ENCODE peak calls at places on chromosomes 2 and 18, in six cellular contexts. A is activated CD4-positive, alpha-beta T cell treated with anti-CD3 and anti-CD28 coated beads, Interleukin-2, amount 10 ng/mL, durations not matched to agents 7 days and 5 days; Z is immature natural killer cell; J is upper lobe of right lung; M is effector memory CD8-positive, alpha-beta T cell; U is HuH-7. W is an unnamed sample.

GRCh38 chr2:134491796-134492441 is 226.9 kb downstream of the TMEM163 start:
- DNase-seq in A (no peak), M (no peak), J (no peak), Z (no peak), U (no peak), W (no peak)

GRCh38 chr2:176082885-176083731 is 654 bp downstream of the EVX2 start:
- DNase-seq in M (no peak), U (no peak), A (no peak), Z (no peak), J (no peak), W (no peak)

GRCh38 chr2:232889876-232890401 is 19.9 kb downstream of the SNORC start:
- DNase-seq in Z (no peak), J (peak), U (no peak), M (no peak), A (no peak), W (peak)

GRCh38 chr18:42192251-42193248 is 237.5 kb downstream of the PIK3C3 start:
- DNase-seq in J (no peak), A (no peak), M (no peak), Z (no peak), U (no peak), W (no peak)

GRCh38 chr2:217645891-217646290 is 356.9 kb downstream of the TNS1 start:
- DNase-seq in Z (no peak), U (no peak), J (no peak), A (no peak), M (no peak), W (no peak)

GRCh38 chr2:9753665-9754531 is 89.4 kb upstream of the TAF1B start:
- DNase-seq in J (peak), U (no peak), M (peak), Z (peak), A (peak), W (no peak)

GRCh38 chr2:191864623-191865521 is 18.0 kb upstream of the CAVIN2 start:
- DNase-seq in A (no peak), Z (no peak), M (no peak), J (no peak), U (no peak), W (no peak)

GRCh38 chr2:172404824-172405223 is 22.6 kb upstream of the ITGA6 start:
- DNase-seq in U (no peak), Z (no peak), A (no peak), J (no peak), M (no peak), W (no peak)

GRCh38 chr2:3110555-3110954 is 267.1 kb downstream of the EIPR1 start:
- DNase-seq in U (no peak), Z (no peak), M (no peak), J (no peak), A (no peak), W (no peak)

GRCh38 chr2:189534854-189535253 is 45.7 kb downstream of the SLC40A1 start:
- DNase-seq in J (no peak), A (no peak), M (no peak), U (no peak), Z (no peak), W (no peak)

GRCh38 chr2:196335238-196335637 is 163.9 kb upstream of the STK17B start:
- DNase-seq in M (no peak), U (no peak), Z (no peak), J (no peak), A (no peak), W (no peak)

GRCh38 chr2:169768262-169768995 is 30.2 kb upstream of the SSB start:
- DNase-seq in Z (peak), M (peak), J (peak), U (no peak), A (peak), W (peak)

GRCh38 chr2:158993721-158994587 is 25.5 kb downstream of the TANC1 start:
- DNase-seq in A (no peak), M (no peak), U (no peak), J (no peak), Z (no peak), W (no peak)

GRCh38 chr18:58997811-58998337 is 133.2 kb downstream of the ZNF532 start:
- DNase-seq in Z (no peak), U (no peak), M (no peak), A (no peak), J (no peak), W (no peak)

GRCh38 chr18:70469916-70470315 is 181.1 kb downstream of the SOCS6 start:
- DNase-seq in J (no peak), M (no peak), Z (no peak), A (no peak), U (no peak), W (no peak)

GRCh38 chr18:13366131-13366530 is 147.6 kb downstream of the LDLRAD4 start:
- DNase-seq in M (no peak), J (no peak), Z (no peak), U (no peak), A (no peak), W (no peak)

GRCh38 chr2:129499747-129500146 is 479.7 kb upstream of the RAB6C start:
- DNase-seq in A (no peak), J (no peak), M (no peak), Z (no peak), U (no peak), W (no peak)

GRCh38 chr2:222938327-222938726 is 77.5 kb downstream of the ACSL3 start:
- DNase-seq in A (no peak), Z (no peak), M (no peak), J (no peak), U (no peak), W (no peak)

GRCh38 chr18:46668135-46668534 is 11.1 kb upstream of the LOXHD1 start:
- DNase-seq in Z (no peak), A (no peak), J (no peak), U (no peak), M (no peak), W (peak)

GRCh38 chr2:169871994-169872393 is 44.7 kb downstream of the UBR3 start:
- DNase-seq in U (no peak), A (no peak), Z (no peak), M (no peak), J (no peak), W (no peak)

GRCh38 chr18:40985441-40985840 is 969.6 kb upstream of the PIK3C3 start:
- DNase-seq in A (no peak), Z (no peak), U (no peak), J (no peak), M (no peak), W (no peak)

GRCh38 chr2:240918258-240919091 is 12.3 kb downstream of the CROCC2 start:
- DNase-seq in J (peak), U (no peak), Z (no peak), A (no peak), M (no peak), W (peak)

GRCh38 chr2:157194097-157194688 is 63.3 kb upstream of the GALNT5 start:
- DNase-seq in J (no peak), U (peak), A (peak), Z (no peak), M (peak), W (no peak)

GRCh38 chr2:184367211-184367610 is 231.1 kb upstream of the ZNF804A start:
- DNase-seq in Z (no peak), U (no peak), A (no peak), M (no peak), J (no peak), W (no peak)

GRCh38 chr2:133135035-133135654 is 433.1 kb downstream of the NCKAP5 start:
- DNase-seq in U (no peak), M (no peak), J (no peak), Z (no peak), A (no peak), W (no peak)

GRCh38 chr2:64466696-64467462 is 12.9 kb downstream of the LGALSL start:
- DNase-seq in Z (no peak), U (no peak), J (no peak), A (no peak), M (no peak), W (no peak)

GRCh38 chr18:22538463-22538862 is 120.7 kb upstream of the CTAGE1 start:
- DNase-seq in M (no peak), U (no peak), J (no peak), A (no peak), Z (no peak), W (no peak)

GRCh38 chr18:40414155-40414754 is 1540.8 kb upstream of the PIK3C3 start:
- DNase-seq in J (no peak), U (no peak), M (no peak), A (no peak), Z (no peak), W (no peak)

GRCh38 chr2:234929002-234929401 is 22.8 kb upstream of the SH3BP4 start:
- DNase-seq in A (no peak), M (no peak), J (no peak), U (no peak), Z (no peak), W (no peak)

GRCh38 chr2:234839285-234839684 is 112.5 kb upstream of the SH3BP4 start:
- DNase-seq in J (no peak), Z (no peak), A (no peak), M (no peak), U (no peak), W (no peak)

GRCh38 chr2:35503738-35504160 is 851.8 kb upstream of the CRIM1 start:
- DNase-seq in Z (no peak), A (no peak), J (no peak), M (no peak), U (no peak), W (no peak)

GRCh38 chr2:27075219-27075871 is 3.1 kb upstream of the EMILIN1 start:
- DNase-seq in J (no peak), M (peak), Z (peak), U (no peak), A (peak), W (peak)

GRCh38 chr2:168114619-168115018 is 132.8 kb downstream of the STK39 start:
- DNase-seq in U (no peak), Z (no peak), J (no peak), A (no peak), M (no peak), W (no peak)